ENCODE peak calls at places on chromosomes 16 and 17, in four cellular contexts. G is lower lobe of right lung, C is neuronal stem cell, W is ascending aorta. Z is an unnamed sample.

GRCh38 chr17:27384261-27384701 is 72.0 kb upstream of the KSR1 start:
- DNase-seq in G (no peak), C (no peak), W (peak; percentile 92), Z (peak; percentile 71)

GRCh38 chr16:83533193-83533592 is 274.6 kb upstream of the HSBP1 start:
- DNase-seq in G (no peak), C (no peak), W (no peak), Z (peak; percentile 45)

GRCh38 chr16:6483634-6484033 is 849.0 kb upstream of the RBFOX1 start:
- DNase-seq in G (no peak), C (peak; percentile 32), W (no peak), Z (no peak)

GRCh38 chr17:9959377-9959981 is 54.4 kb upstream of the RCVRN start:
- DNase-seq in G (no peak), C (peak; percentile 67), W (no peak), Z (peak; percentile 9)

GRCh38 chr17:28747046-28747691 is 3.4 kb downstream of the TRAF4 start:
- DNase-seq in G (peak; percentile 85), C (no peak), W (no peak), Z (no peak)

GRCh38 chr16:29852654-29853053 is 10.4 kb downstream of the CDIPT start:
- DNase-seq in G (no peak), C (no peak), W (no peak), Z (no peak)

GRCh38 chr16:30527635-30528178 is 1.3 kb upstream of the ZNF768 start:
- DNase-seq in G (peak; percentile 57), C (no peak), W (no peak), Z (no peak)

GRCh38 chr16:23835390-23836077 is at the start of gene PRKCB:
- DNase-seq in G (peak; percentile 89), C (peak; percentile 90), W (peak; percentile 83), Z (peak; percentile 5)

GRCh38 chr16:11093578-11094074 is 149.3 kb downstream of the CLEC16A start:
- DNase-seq in G (no peak), C (no peak), W (no peak), Z (no peak)

GRCh38 chr16:78551487-78552085 is 452.1 kb downstream of the WWOX start:
- DNase-seq in G (no peak), C (peak; percentile 4), W (no peak), Z (no peak)

GRCh38 chr16:65069090-65069489 is 52.8 kb downstream of the CDH11 start:
- DNase-seq in G (no peak), C (no peak), W (no peak), Z (peak; percentile 63)

GRCh38 chr16:11655655-11656054 is 12.6 kb upstream of the SNN start:
- DNase-seq in G (no peak), C (no peak), W (no peak), Z (no peak)

GRCh38 chr16:4115209-4115940 is 867 bp downstream of the ADCY9 start:
- DNase-seq in G (peak; percentile 75), C (peak; percentile 61), W (peak; percentile 76), Z (peak; percentile 52)

GRCh38 chr17:17125136-17126084 is 80.7 kb downstream of the PLD6 start:
- DNase-seq in G (peak; percentile 21), C (no peak), W (no peak), Z (no peak)

GRCh38 chr17:45132302-45132568 is at the start of gene PLCD3:
- DNase-seq in G (no peak), C (no peak), W (no peak), Z (no peak)

GRCh38 chr17:2024572-2025219 is 438 bp downstream of the RTN4RL1 start:
- DNase-seq in G (no peak), C (no peak), W (no peak), Z (no peak)

GRCh38 chr16:56344518-56345405 is 80.6 kb downstream of the AMFR start:
- DNase-seq in G (peak; percentile 34), C (no peak), W (no peak), Z (no peak)

GRCh38 chr17:17540278-17540906 is 44.2 kb upstream of the RASD1 start:
- DNase-seq in G (no peak), C (no peak), W (no peak), Z (no peak)

GRCh38 chr17:56978441-56979090 is 635 bp downstream of the SCPEP1 start:
- DNase-seq in G (no peak), C (no peak), W (no peak), Z (no peak)

GRCh38 chr17:7881655-7882054 is 6.9 kb upstream of the CHD3 start:
- DNase-seq in G (no peak), C (no peak), W (no peak), Z (no peak)

GRCh38 chr17:36755586-36755985 is 154.2 kb downstream of the MRM1 start:
- DNase-seq in G (peak; percentile 51), C (no peak), W (no peak), Z (no peak)

GRCh38 chr16:68319185-68319908 is 8.5 kb downstream of the PRMT7 start:
- DNase-seq in G (no peak), C (no peak), W (no peak), Z (no peak)

GRCh38 chr17:47275245-47275984 is 21.8 kb downstream of the ITGB3 start:
- DNase-seq in G (peak; percentile 59), C (peak; percentile 36), W (peak; percentile 92), Z (peak; percentile 50)

GRCh38 chr16:58026139-58026704 is 668 bp downstream of the MMP15 start:
- DNase-seq in G (peak; percentile 69), C (peak; percentile 43), W (no peak), Z (peak; percentile 9)

GRCh38 chr17:13981881-13982280 is 87.4 kb upstream of the COX10 start:
- DNase-seq in G (no peak), C (no peak), W (no peak), Z (peak; percentile 26)

GRCh38 chr16:89020068-89020924 is 43.3 kb upstream of the CBFA2T3 start:
- DNase-seq in G (peak; percentile 39), C (no peak), W (no peak), Z (no peak)

GRCh38 chr16:143456-143855 is 5.0 kb upstream of the NPRL3 start:
- DNase-seq in G (no peak), C (no peak), W (no peak), Z (peak; percentile 2)

GRCh38 chr17:50205111-50205821 is 3.8 kb upstream of the COL1A1 start:
- DNase-seq in G (no peak), C (no peak), W (no peak), Z (no peak)

GRCh38 chr16:56601325-56601724 is 7.1 kb upstream of the MT2A start:
- DNase-seq in G (no peak), C (no peak), W (no peak), Z (no peak)

GRCh38 chr16:79073560-79073959 is 527.0 kb downstream of the MAF start:
- DNase-seq in G (no peak), C (no peak), W (peak; percentile 3), Z (no peak)

GRCh38 chr17:16339959-16340358 is 13.3 kb downstream of the CENPV start:
- DNase-seq in G (no peak), C (no peak), W (no peak), Z (no peak)

GRCh38 chr17:21284319-21285163 is at the start of gene MAP2K3:
- DNase-seq in G (peak; percentile 99), C (peak; percentile 99), W (peak; percentile 100), Z (peak; percentile 98)

GRCh38 chr17:82882715-82883446 is 43.1 kb upstream of the ZNF750 start:
- DNase-seq in G (peak; percentile 85), C (no peak), W (no peak), Z (no peak)

GRCh38 chr17:40427002-40427491 is 9.4 kb upstream of the TOP2A start:
- DNase-seq in G (no peak), C (no peak), W (peak; percentile 19), Z (no peak)

GRCh38 chr17:40422990-40423611 is 5.4 kb upstream of the TOP2A start:
- DNase-seq in G (no peak), C (peak; percentile 37), W (no peak), Z (no peak)

GRCh38 chr17:40430272-40431230 is 12.7 kb upstream of the IGFBP4 start:
- DNase-seq in G (no peak), C (no peak), W (peak; percentile 59), Z (no peak)

GRCh38 chr17:40431231-40431602 is 12.0 kb upstream of the IGFBP4 start:
- DNase-seq in G (no peak), C (no peak), W (peak; percentile 44), Z (no peak)

GRCh38 chr17:40425741-40426140 is 8.0 kb upstream of the TOP2A start:
- DNase-seq in G (no peak), C (no peak), W (peak; percentile 43), Z (no peak)
- H3K27ac ChIP-seq in G (no peak overlapping the region), C (no peak overlapping the region), W (no peak overlapping the region), Z (no peak overlapping the region)

GRCh38 chr17:5533486-5534315 is 47.3 kb downstream of the MIS12 start:
- DNase-seq in G (no peak), C (no peak), W (peak; percentile 24), Z (peak; percentile 26)
- H3K36me3 ChIP-seq in G (peaks cover 92% of the 10 kb centered on the region), C (no peaks in the 10 kb centered on the region), W (peaks cover 82% of the 10 kb centered on the region), Z (no peaks in the 10 kb centered on the region)

GRCh38 chr17:81070541-81071246 is 35.7 kb downstream of the BAIAP2 start:
- DNase-seq in G (no peak), C (no peak), W (no peak), Z (no peak)

GRCh38 chr17:81073967-81074366 is 39.0 kb downstream of the BAIAP2 start:
- DNase-seq in G (no peak), C (no peak), W (no peak), Z (no peak)

GRCh38 chr17:81074440-81074839 is 39.5 kb downstream of the BAIAP2 start:
- DNase-seq in G (no peak), C (no peak), W (no peak), Z (no peak)

GRCh38 chr17:81074875-81075274 is 39.9 kb downstream of the BAIAP2 start:
- DNase-seq in G (no peak), C (no peak), W (no peak), Z (no peak)

DNA sequence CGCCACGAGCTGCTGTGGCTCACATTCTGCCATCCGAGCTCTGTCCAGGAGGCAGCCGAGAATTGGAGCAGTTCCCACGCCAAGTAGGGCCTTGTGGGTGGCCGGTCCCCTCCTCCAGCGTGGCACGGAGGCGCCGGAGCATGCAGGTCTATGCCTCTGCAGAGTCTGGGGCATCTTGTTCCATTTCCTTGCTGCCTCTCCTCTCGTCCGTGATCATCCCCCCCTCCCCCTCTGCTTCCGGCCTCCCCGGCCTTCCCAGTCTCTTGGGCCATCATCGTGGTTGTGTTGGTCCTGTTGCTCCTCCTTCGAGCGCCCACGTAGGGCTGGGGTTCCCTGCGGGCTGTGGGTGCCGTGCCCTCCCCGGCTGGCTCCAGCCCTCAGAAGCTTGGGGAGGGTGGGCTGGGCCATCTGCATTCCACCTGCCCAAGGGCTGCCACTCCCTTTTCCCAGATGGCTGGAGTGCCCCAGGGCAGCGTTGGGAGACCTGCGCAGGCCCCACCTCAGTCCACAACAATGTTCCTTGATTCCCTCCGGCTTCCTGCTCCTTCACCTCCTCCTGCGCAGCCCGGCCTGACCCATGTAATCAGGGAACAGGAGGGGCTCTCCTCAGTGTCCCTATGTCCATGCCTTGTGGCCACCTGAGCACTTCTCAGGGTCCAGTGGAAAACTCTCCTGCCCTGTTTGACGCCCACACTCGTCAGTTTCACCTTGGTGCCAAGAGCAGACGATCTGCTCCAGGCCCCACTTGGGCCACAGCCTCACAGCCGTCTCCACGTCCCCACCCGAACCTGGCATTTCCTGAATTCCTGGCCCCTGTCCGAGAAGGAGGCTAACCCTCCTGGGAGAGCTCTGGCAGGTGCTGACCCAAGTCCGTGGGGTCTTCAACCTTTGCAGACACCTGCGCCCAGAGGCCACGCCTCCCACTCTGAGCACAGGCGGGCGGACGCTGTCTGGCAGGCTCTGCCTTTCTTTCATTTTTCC is 37.1 kb downstream of the BAIAP2 start:
- DNase-seq in G (peak; percentile 86), C (no peak), W (no peak), Z (no peak)
- H3K27ac ChIP-seq in G (peak overlapping the region; percentile 83), C (no peak overlapping the region), W (no peak overlapping the region), Z (no peak overlapping the region)

GRCh38 chr16:69451166-69451565 is 26.7 kb downstream of the CYB5B start:
- DNase-seq in G (no peak), C (no peak), W (no peak), Z (no peak)

GRCh38 chr16:69448470-69449193 is 24.2 kb downstream of the CYB5B start:
- DNase-seq in G (no peak), C (no peak), W (no peak), Z (no peak)

GRCh38 chr16:69453936-69454335 is 29.5 kb downstream of the CYB5B start:
- DNase-seq in G (no peak), C (no peak), W (no peak), Z (no peak)
- H3K36me3 ChIP-seq in G (peaks cover 16% of the 10 kb centered on the region), C (no peaks in the 10 kb centered on the region), W (peaks cover 18% of the 10 kb centered on the region), Z (peaks cover 2% of the 10 kb centered on the region)